ENCODE peak calls at places on chromosomes 5 and 9, in nine cellular contexts. One of them, this sample, is unnamed.

GRCh38 chr9:137640862-137641261 is 22.1 kb downstream of the EHMT1 start:
- DNase-seq in myocyte: no peak
- DNase-seq in H4: no peak
- DNase-seq in NCI-H146: no peak
- DNase-seq in germinal center: no peak
- DNase-seq in pons: no peak
- DNase-seq in iris pigment epithelial cell: no peak
- DNase-seq in NCI-H82: no peak
- DNase-seq in GM18507: no peak
- DNase-seq in this sample: no peak

GRCh38 chr5:173890195-173890951 is 2.2 kb downstream of the CPEB4 start:
- DNase-seq in NCI-H82: peak; percentile 82
- DNase-seq in iris pigment epithelial cell: no peak
- DNase-seq in NCI-H146: peak; percentile 55
- DNase-seq in pons: peak; percentile 79
- DNase-seq in germinal center: no peak
- DNase-seq in GM18507: no peak
- DNase-seq in myocyte: peak; percentile 30
- DNase-seq in H4: peak; percentile 37
- DNase-seq in this sample: peak; percentile 48

GRCh38 chr9:68878450-68878849 is 135.5 kb downstream of the PRKACG start:
- DNase-seq in myocyte: no peak
- DNase-seq in germinal center: no peak
- DNase-seq in NCI-H146: no peak
- DNase-seq in H4: no peak
- DNase-seq in iris pigment epithelial cell: no peak
- DNase-seq in NCI-H82: no peak
- DNase-seq in pons: no peak
- DNase-seq in GM18507: no peak
- DNase-seq in this sample: no peak

GRCh38 chr9:94853887-94854286 is 127.4 kb downstream of the AOPEP start:
- DNase-seq in germinal center: no peak
- DNase-seq in GM18507: no peak
- DNase-seq in iris pigment epithelial cell: no peak
- DNase-seq in myocyte: no peak
- DNase-seq in pons: no peak
- DNase-seq in NCI-H82: no peak
- DNase-seq in H4: no peak
- DNase-seq in NCI-H146: no peak
- DNase-seq in this sample: no peak

GRCh38 chr9:16320338-16320902 is 550.0 kb downstream of the BNC2 start:
- DNase-seq in germinal center: no peak
- DNase-seq in NCI-H146: no peak
- DNase-seq in myocyte: no peak
- DNase-seq in GM18507: no peak
- DNase-seq in H4: no peak
- DNase-seq in NCI-H82: no peak
- DNase-seq in pons: no peak
- DNase-seq in iris pigment epithelial cell: no peak
- DNase-seq in this sample: no peak

GRCh38 chr5:178527458-178528307 is 62.5 kb downstream of the COL23A1 start:
- DNase-seq in myocyte: no peak
- DNase-seq in H4: no peak
- DNase-seq in iris pigment epithelial cell: no peak
- DNase-seq in NCI-H146: no peak
- DNase-seq in GM18507: no peak
- DNase-seq in NCI-H82: no peak
- DNase-seq in pons: no peak
- DNase-seq in germinal center: no peak
- DNase-seq in this sample: peak; percentile 68

GRCh38 chr5:176508603-176509002 is 28.6 kb downstream of the RNF44 start:
- DNase-seq in NCI-H146: no peak
- DNase-seq in germinal center: no peak
- DNase-seq in iris pigment epithelial cell: no peak
- DNase-seq in pons: no peak
- DNase-seq in H4: no peak
- DNase-seq in myocyte: peak; percentile 16
- DNase-seq in GM18507: no peak
- DNase-seq in NCI-H82: no peak
- DNase-seq in this sample: no peak

GRCh38 chr9:137308102-137308619 is 6.1 kb upstream of the NRARP start:
- DNase-seq in NCI-H82: peak; percentile 33
- DNase-seq in NCI-H146: peak; percentile 73
- DNase-seq in iris pigment epithelial cell: no peak
- DNase-seq in germinal center: no peak
- DNase-seq in GM18507: no peak
- DNase-seq in H4: no peak
- DNase-seq in pons: no peak
- DNase-seq in myocyte: no peak
- DNase-seq in this sample: no peak

GRCh38 chr5:10288600-10289213 is 19.0 kb downstream of the CMBL start:
- DNase-seq in iris pigment epithelial cell: no peak
- DNase-seq in germinal center: peak; percentile 28
- DNase-seq in myocyte: peak; percentile 71
- DNase-seq in NCI-H82: peak; percentile 66
- DNase-seq in NCI-H146: peak; percentile 97
- DNase-seq in GM18507: no peak
- DNase-seq in H4: no peak
- DNase-seq in pons: no peak
- DNase-seq in this sample: peak; percentile 57

GRCh38 chr9:137127301-137128157 is 11.4 kb upstream of the GRIN1 start:
- DNase-seq in NCI-H146: no peak
- DNase-seq in GM18507: no peak
- DNase-seq in myocyte: no peak
- DNase-seq in NCI-H82: no peak
- DNase-seq in pons: peak; percentile 15
- DNase-seq in H4: no peak
- DNase-seq in germinal center: peak; percentile 57
- DNase-seq in iris pigment epithelial cell: peak; percentile 32
- DNase-seq in this sample: no peak

GRCh38 chr9:95841377-95841776 is 34.1 kb upstream of the ERCC6L2 start:
- DNase-seq in myocyte: no peak
- DNase-seq in GM18507: no peak
- DNase-seq in NCI-H82: no peak
- DNase-seq in germinal center: no peak
- DNase-seq in H4: no peak
- DNase-seq in pons: no peak
- DNase-seq in iris pigment epithelial cell: no peak
- DNase-seq in NCI-H146: no peak
- DNase-seq in this sample: no peak

GRCh38 chr5:16082053-16082452 is 97.5 kb downstream of the MARCHF11 start:
- DNase-seq in NCI-H82: no peak
- DNase-seq in H4: no peak
- DNase-seq in NCI-H146: no peak
- DNase-seq in pons: no peak
- DNase-seq in iris pigment epithelial cell: peak; percentile 1
- DNase-seq in myocyte: no peak
- DNase-seq in germinal center: no peak
- DNase-seq in GM18507: no peak
- DNase-seq in this sample: no peak

GRCh38 chr9:137445930-137446431 is 4.8 kb upstream of the ENTPD8 start:
- DNase-seq in NCI-H82: peak; percentile 38
- DNase-seq in GM18507: no peak
- DNase-seq in pons: no peak
- DNase-seq in myocyte: no peak
- DNase-seq in H4: no peak
- DNase-seq in germinal center: no peak
- DNase-seq in iris pigment epithelial cell: no peak
- DNase-seq in NCI-H146: peak; percentile 44
- DNase-seq in this sample: peak; percentile 21

GRCh38 chr5:61322738-61323429 is 9.2 kb upstream of the ZSWIM6 start:
- DNase-seq in germinal center: no peak
- DNase-seq in iris pigment epithelial cell: no peak
- DNase-seq in NCI-H146: no peak
- DNase-seq in H4: peak; percentile 17
- DNase-seq in myocyte: peak; percentile 32
- DNase-seq in GM18507: no peak
- DNase-seq in pons: peak; percentile 35
- DNase-seq in NCI-H82: no peak
- DNase-seq in this sample: no peak

GRCh38 chr9:118618091-118618490 is 751.1 kb downstream of the BRINP1 start:
- DNase-seq in NCI-H146: no peak
- DNase-seq in H4: no peak
- DNase-seq in GM18507: no peak
- DNase-seq in pons: no peak
- DNase-seq in germinal center: no peak
- DNase-seq in iris pigment epithelial cell: peak; percentile 5
- DNase-seq in myocyte: no peak
- DNase-seq in NCI-H82: no peak
- DNase-seq in this sample: no peak

GRCh38 chr5:140145818-140146522 is 20.2 kb downstream of the IGIP start:
- DNase-seq in NCI-H82: no peak
- DNase-seq in GM18507: peak; percentile 46
- DNase-seq in pons: peak; percentile 39
- DNase-seq in myocyte: peak; percentile 72
- DNase-seq in NCI-H146: peak; percentile 12
- DNase-seq in germinal center: peak; percentile 68
- DNase-seq in iris pigment epithelial cell: peak; percentile 72
- DNase-seq in H4: no peak
- DNase-seq in this sample: peak; percentile 84

GRCh38 chr9:93058357-93059096 is at the start of gene SUSD3:
- DNase-seq in GM18507: peak; percentile 69
- DNase-seq in pons: no peak
- DNase-seq in H4: no peak
- DNase-seq in germinal center: peak; percentile 90
- DNase-seq in NCI-H146: peak; percentile 67
- DNase-seq in iris pigment epithelial cell: no peak
- DNase-seq in NCI-H82: peak; percentile 61
- DNase-seq in myocyte: no peak
- DNase-seq in this sample: peak; percentile 75

GRCh38 chr5:89445106-89445745 is 562.2 kb upstream of the MEF2C start:
- DNase-seq in H4: no peak
- DNase-seq in myocyte: peak; percentile 42
- DNase-seq in pons: peak; percentile 81
- DNase-seq in NCI-H82: no peak
- DNase-seq in iris pigment epithelial cell: no peak
- DNase-seq in GM18507: no peak
- DNase-seq in germinal center: no peak
- DNase-seq in NCI-H146: no peak
- DNase-seq in this sample: no peak

GRCh38 chr5:103774736-103775135 is 212.1 kb upstream of the NUDT12 start:
- DNase-seq in GM18507: no peak
- DNase-seq in myocyte: peak; percentile 12
- DNase-seq in pons: no peak
- DNase-seq in NCI-H146: no peak
- DNase-seq in iris pigment epithelial cell: peak; percentile 53
- DNase-seq in germinal center: no peak
- DNase-seq in NCI-H82: no peak
- DNase-seq in H4: no peak
- DNase-seq in this sample: no peak

GRCh38 chr5:24633705-24634325 is 11.0 kb downstream of the CDH10 start:
- DNase-seq in pons: peak; percentile 66
- DNase-seq in NCI-H82: peak; percentile 66
- DNase-seq in H4: peak; percentile 56
- DNase-seq in GM18507: no peak
- DNase-seq in NCI-H146: peak; percentile 46
- DNase-seq in myocyte: peak; percentile 38
- DNase-seq in germinal center: no peak
- DNase-seq in iris pigment epithelial cell: peak; percentile 27
- DNase-seq in this sample: no peak

GRCh38 chr9:84340535-84340934 is at the start of gene SLC28A3:
- DNase-seq in NCI-H82: no peak
- DNase-seq in iris pigment epithelial cell: no peak
- DNase-seq in pons: no peak
- DNase-seq in myocyte: no peak
- DNase-seq in NCI-H146: peak; percentile 5
- DNase-seq in GM18507: no peak
- DNase-seq in H4: no peak
- DNase-seq in germinal center: no peak
- DNase-seq in this sample: no peak

GRCh38 chr5:4511996-4512656 is 628.0 kb upstream of the ADAMTS16 start:
- DNase-seq in pons: peak; percentile 6
- DNase-seq in germinal center: no peak
- DNase-seq in myocyte: no peak
- DNase-seq in NCI-H146: no peak
- DNase-seq in NCI-H82: peak; percentile 67
- DNase-seq in iris pigment epithelial cell: no peak
- DNase-seq in GM18507: no peak
- DNase-seq in H4: peak; percentile 62
- DNase-seq in this sample: peak; percentile 25

GRCh38 chr5:128169369-128170017 is 85.9 kb downstream of the SLC12A2 start:
- DNase-seq in GM18507: no peak
- DNase-seq in pons: no peak
- DNase-seq in myocyte: no peak
- DNase-seq in NCI-H82: peak; percentile 2
- DNase-seq in germinal center: no peak
- DNase-seq in NCI-H146: no peak
- DNase-seq in H4: no peak
- DNase-seq in iris pigment epithelial cell: no peak
- DNase-seq in this sample: no peak

GRCh38 chr9:38178282-38178681 is 109.3 kb upstream of the SHB start:
- DNase-seq in pons: no peak
- DNase-seq in NCI-H82: no peak
- DNase-seq in NCI-H146: no peak
- DNase-seq in H4: no peak
- DNase-seq in GM18507: no peak
- DNase-seq in myocyte: no peak
- DNase-seq in iris pigment epithelial cell: no peak
- DNase-seq in germinal center: no peak
- DNase-seq in this sample: no peak

GRCh38 chr5:43572357-43572756 is 15.5 kb upstream of the PAIP1 start:
- DNase-seq in NCI-H82: no peak
- DNase-seq in H4: no peak
- DNase-seq in iris pigment epithelial cell: peak; percentile 12
- DNase-seq in myocyte: peak; percentile 36
- DNase-seq in germinal center: no peak
- DNase-seq in pons: no peak
- DNase-seq in GM18507: no peak
- DNase-seq in NCI-H146: no peak
- DNase-seq in this sample: no peak

GRCh38 chr5:80204808-80205614 is 50.8 kb downstream of the SERINC5 start:
- DNase-seq in H4: no peak
- DNase-seq in pons: peak; percentile 88
- DNase-seq in myocyte: no peak
- DNase-seq in GM18507: no peak
- DNase-seq in NCI-H82: no peak
- DNase-seq in iris pigment epithelial cell: peak; percentile 47
- DNase-seq in NCI-H146: peak; percentile 77
- DNase-seq in germinal center: no peak
- DNase-seq in this sample: no peak

GRCh38 chr5:82347213-82347947 is 69.2 kb upstream of the RPS23 start:
- DNase-seq in H4: peak; percentile 45
- DNase-seq in pons: peak; percentile 85
- DNase-seq in myocyte: peak; percentile 97
- DNase-seq in iris pigment epithelial cell: peak; percentile 75
- DNase-seq in germinal center: no peak
- DNase-seq in GM18507: no peak
- DNase-seq in NCI-H146: no peak
- DNase-seq in NCI-H82: no peak
- DNase-seq in this sample: peak; percentile 53

GRCh38 chr5:60633336-60633735 is 66.6 kb downstream of the DEPDC1B start:
- DNase-seq in pons: peak; percentile 23
- DNase-seq in GM18507: no peak
- DNase-seq in myocyte: peak; percentile 21
- DNase-seq in iris pigment epithelial cell: peak; percentile 89
- DNase-seq in germinal center: no peak
- DNase-seq in NCI-H146: no peak
- DNase-seq in NCI-H82: no peak
- DNase-seq in H4: no peak
- DNase-seq in this sample: no peak

GRCh38 chr9:33263936-33264472 is 504 bp downstream of the BAG1 start:
- DNase-seq in NCI-H82: peak; percentile 49
- DNase-seq in H4: no peak
- DNase-seq in myocyte: peak; percentile 59
- DNase-seq in NCI-H146: peak; percentile 63
- DNase-seq in germinal center: peak; percentile 33
- DNase-seq in iris pigment epithelial cell: no peak
- DNase-seq in pons: peak; percentile 49
- DNase-seq in GM18507: no peak
- DNase-seq in this sample: peak; percentile 66

GRCh38 chr9:110179734-110180133 is 28.2 kb downstream of the C9orf152 start:
- DNase-seq in H4: peak; percentile 19
- DNase-seq in NCI-H82: no peak
- DNase-seq in germinal center: no peak
- DNase-seq in myocyte: peak; percentile 18
- DNase-seq in NCI-H146: no peak
- DNase-seq in iris pigment epithelial cell: peak; percentile 87
- DNase-seq in pons: no peak
- DNase-seq in GM18507: no peak
- DNase-seq in this sample: no peak

This sample was measured in left cardiac atrium.